ENCODE peak calls at places on chromosome X, in eight cellular contexts. W, A, Q, K, Y, T, X and J are unnamed samples.

GRCh38 chrX:21047034-21047455 is 327.2 kb upstream of the CNKSR2 start:
- DNase-seq in T (no peak), Q (no peak), A (no peak), W (no peak), Y (no peak), K (no peak), X (no peak), J (no peak)

GRCh38 chrX:31298881-31299280 is 227.0 kb upstream of the FTHL17 start:
- DNase-seq in Q (no peak), T (no peak), X (no peak), K (no peak), A (no peak), Y (no peak), W (no peak), J (no peak)

GRCh38 chrX:1239681-1240142 is 27.3 kb upstream of the CRLF2 start:
- DNase-seq in X (peak), Y (no peak), K (no peak), W (no peak), Q (no peak), A (no peak), T (peak), J (no peak)

GRCh38 chrX:1358793-1359476 is 22.4 kb downstream of the IL3RA start:
- DNase-seq in A (peak), Y (no peak), K (no peak), Q (no peak), W (no peak), T (no peak), X (no peak), J (no peak)

GRCh38 chrX:9465380-9466114 is 689 bp downstream of the TBL1X start:
- DNase-seq in Q (no peak), A (peak), X (no peak), K (no peak), T (no peak), W (no peak), Y (peak), J (no peak)

GRCh38 chrX:23494741-23495140 is 160.1 kb downstream of the PTCHD1 start:
- DNase-seq in Y (no peak), X (no peak), A (no peak), W (no peak), K (no peak), T (no peak), Q (no peak), J (no peak)

GRCh38 chrX:5236096-5236495 is 992.6 kb downstream of the NLGN4X start:
- DNase-seq in A (no peak), T (no peak), Y (peak), Q (no peak), X (no peak), K (no peak), W (no peak), J (no peak)

GRCh38 chrX:141405486-141405877 is 163.2 kb upstream of the SPANXC start:
- DNase-seq in Y (no peak), W (peak), A (no peak), K (no peak), X (no peak), T (no peak), Q (peak), J (no peak)

GRCh38 chrX:120111611-120112010 is 4.1 kb downstream of the RHOXF1 start:
- DNase-seq in Y (no peak), K (no peak), X (no peak), Q (no peak), A (no peak), T (no peak), W (no peak), J (no peak)

GRCh38 chrX:18707442-18708049 is at the start of gene PPEF1:
- DNase-seq in K (no peak), W (no peak), A (no peak), Y (no peak), T (no peak), X (no peak), Q (no peak), J (peak)

GRCh38 chrX:8743126-8743732 is 11.3 kb upstream of the ANOS1 start:
- DNase-seq in T (peak), W (peak), Y (peak), X (peak), K (no peak), Q (no peak), A (peak), J (no peak)

GRCh38 chrX:150581093-150581775 is 12.8 kb downstream of the MTM1 start:
- DNase-seq in A (no peak), K (peak), T (no peak), W (peak), Q (peak), Y (no peak), X (no peak), J (no peak)

GRCh38 chrX:140503714-140504351 is 1.0 kb downstream of the SOX3 start:
- DNase-seq in Y (no peak), X (no peak), A (no peak), T (no peak), W (no peak), K (no peak), Q (no peak), J (no peak)

GRCh38 chrX:96480081-96480480 is 204.6 kb upstream of the DIAPH2 start:
- DNase-seq in X (no peak), K (no peak), Q (peak), A (no peak), Y (no peak), W (no peak), T (no peak), J (no peak)

GRCh38 chrX:96474357-96475125 is 210.1 kb upstream of the DIAPH2 start:
- DNase-seq in T (no peak), X (no peak), A (no peak), Y (no peak), K (no peak), W (no peak), Q (peak), J (no peak)
- TF ChIP-seq CTCF in T (no peak), X (no peak), A (no peak), Y (no peak), K (no peak), W (no peak), Q (no peak), J (no peak)

DNA sequence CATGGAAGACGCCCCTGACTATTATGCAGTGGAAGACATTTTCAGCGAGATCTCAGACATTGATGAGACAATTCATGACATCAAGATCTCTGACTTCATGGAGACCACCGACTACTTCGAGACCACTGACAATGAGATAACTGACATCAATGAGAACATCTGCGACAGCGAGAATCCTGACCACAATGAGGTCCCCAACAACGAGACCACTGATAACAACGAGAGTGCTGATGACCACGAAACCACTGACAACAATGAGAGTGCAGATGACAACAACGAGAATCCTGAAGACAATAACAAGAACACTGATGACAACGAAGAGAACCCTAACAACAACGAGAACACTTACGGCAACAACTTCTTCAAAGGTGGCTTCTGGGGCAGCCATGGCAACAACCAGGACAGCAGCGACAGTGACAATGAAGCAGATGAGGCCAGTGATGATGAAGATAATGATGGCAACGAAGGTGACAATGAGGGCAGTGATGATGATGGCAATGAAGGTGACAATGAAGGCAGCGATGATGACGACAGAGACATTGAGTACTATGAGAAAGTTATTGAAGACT is 3.6 kb downstream of the TSPYL2 start:
- DNase-seq in W (no peak), K (no peak), Y (no peak), Q (no peak), T (no peak), X (no peak), A (no peak), J (no peak)
- TF ChIP-seq CTCF in W (no peak), K (no peak), Y (no peak), Q (no peak), T (no peak), X (no peak), A (no peak), J (no peak)

DNA sequence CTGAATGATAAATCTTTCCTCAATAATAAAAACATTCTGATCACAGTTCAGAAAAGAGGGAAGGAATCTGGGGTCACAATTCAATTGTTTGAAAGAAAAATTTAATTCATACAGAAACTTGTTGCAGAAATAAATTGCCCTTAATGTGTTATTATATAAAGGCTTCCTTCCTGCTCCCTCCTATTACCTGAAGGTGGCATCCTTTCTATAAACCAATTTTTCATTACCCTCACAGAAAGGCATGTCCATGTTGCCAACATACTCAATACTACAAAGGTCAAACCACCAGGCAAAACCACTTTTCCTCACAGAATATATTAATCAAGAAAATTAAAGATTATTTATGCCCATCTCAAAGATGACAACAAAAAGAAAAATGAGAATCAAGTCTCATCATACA is 194.3 kb upstream of the CT83 start:
- DNase-seq in Y (no peak), K (no peak), A (no peak), W (peak), Q (no peak), T (no peak), X (no peak), J (no peak)
- TF ChIP-seq CTCF in Y (no peak), K (peak), A (no peak), W (no peak), Q (no peak), T (no peak), X (no peak), J (no peak)

GRCh38 chrX:7147978-7148824 is at the start of gene PUDP:
- DNase-seq in Y (peak), K (peak), W (peak), X (peak), T (peak), A (peak), Q (peak), J (peak)
- TF ChIP-seq CTCF in Y (peak), K (no peak), W (no peak), X (peak), T (no peak), A (no peak), Q (peak), J (no peak)

GRCh38 chrX:135549519-135549918 is 29.1 kb downstream of the INTS6L start:
- DNase-seq in Q (no peak), Y (no peak), T (no peak), K (no peak), W (no peak), A (no peak), X (no peak), J (no peak)

GRCh38 chrX:135544338-135544948 is 24.0 kb downstream of the INTS6L start:
- DNase-seq in A (no peak), T (no peak), X (no peak), K (no peak), W (no peak), Y (no peak), Q (no peak), J (no peak)

DNA sequence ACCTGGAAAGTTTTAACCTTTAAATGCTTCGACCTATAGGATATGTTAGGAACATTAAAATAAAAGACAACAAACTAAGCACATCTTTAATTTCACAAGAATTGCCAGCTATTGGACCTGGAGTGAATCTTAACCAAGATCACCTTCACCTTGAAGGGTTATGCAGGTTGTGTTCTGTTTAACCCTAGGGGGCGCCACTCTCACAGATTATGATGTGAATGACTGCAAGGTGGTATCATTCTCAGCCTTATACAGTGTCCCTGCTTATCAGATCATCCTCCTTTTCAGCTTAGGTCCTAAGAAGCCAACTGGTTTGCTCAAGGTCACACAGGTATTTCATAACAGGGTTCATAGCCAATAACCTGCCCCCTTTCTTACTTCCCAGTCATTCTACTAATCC is 23.5 kb downstream of the INTS6L start:
- DNase-seq in W (no peak), K (no peak), Q (no peak), A (no peak), X (no peak), T (no peak), Y (no peak), J (no peak)
- TF ChIP-seq CTCF in W (no peak), K (peak), Q (no peak), A (no peak), X (no peak), T (no peak), Y (peak), J (peak)

DNA sequence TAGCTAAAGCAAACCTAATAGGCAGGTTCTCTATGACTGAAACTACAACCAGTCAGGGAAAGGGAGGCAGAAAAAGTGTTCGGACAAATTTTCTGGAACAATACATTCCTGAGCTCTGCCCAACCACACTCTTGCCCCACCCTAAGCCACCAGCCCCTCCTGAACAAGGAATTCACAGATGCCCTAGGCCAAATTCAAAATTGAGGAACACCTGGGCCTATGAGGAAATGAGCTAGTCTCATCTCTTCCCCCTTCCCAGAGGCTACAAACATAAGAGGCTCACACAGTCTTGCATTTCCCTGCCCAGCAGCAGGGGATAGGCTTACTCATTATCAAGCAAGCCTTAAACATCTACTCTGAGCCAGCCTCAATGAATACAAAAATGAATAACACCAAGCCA is 284.7 kb downstream of the ZNF674 start:
- DNase-seq in A (no peak), Y (no peak), X (no peak), K (no peak), Q (peak), W (peak), T (no peak), J (no peak)
- TF ChIP-seq CTCF in A (no peak), Y (no peak), X (no peak), K (no peak), Q (no peak), W (no peak), T (no peak), J (no peak)